ENCODE peak calls at places on chromosomes 13 and 19, in eight cellular contexts. L is colonic mucosa, K is tibial nerve, P is breast epithelium, U is psoas muscle, Z is pancreas, H is adrenal gland, F is RWPE1. E is an unnamed sample.

GRCh38 chr19:33192010-33192409 is 2.1 kb upstream of the LRP3 start:
- DNase-seq in F (no peak), Z (peak; percentile 28), H (peak; percentile 7), U (peak; percentile 6), L (no peak), K (no peak), P (no peak), E (no peak)

GRCh38 chr13:39875111-39875510 is 219.6 kb downstream of the COG6 start:
- DNase-seq in K (no peak), L (no peak), H (no peak), P (no peak), Z (no peak), U (no peak), F (no peak), E (no peak)

GRCh38 chr13:28819046-28819747 is 942 bp upstream of the MTUS2 start:
- DNase-seq in F (no peak), Z (no peak), K (no peak), L (no peak), U (no peak), P (no peak), H (no peak), E (peak; percentile 19)

GRCh38 chr13:43986395-43986794 is 106.7 kb downstream of the LACC1 start:
- DNase-seq in U (no peak), Z (no peak), P (no peak), H (no peak), F (no peak), K (no peak), L (no peak), E (no peak)

GRCh38 chr13:60220072-60220471 is 56.3 kb upstream of the DIAPH3 start:
- DNase-seq in Z (no peak), P (no peak), U (no peak), F (no peak), H (no peak), K (no peak), L (no peak), E (no peak)

GRCh38 chr13:111153279-111153976 is 38.3 kb downstream of the ARHGEF7 start:
- DNase-seq in P (peak; percentile 85), K (peak; percentile 80), L (peak; percentile 94), F (peak; percentile 92), H (peak; percentile 92), U (peak; percentile 97), Z (peak; percentile 97), E (peak; percentile 89)

GRCh38 chr19:2275588-2276428 is 6.2 kb downstream of the PEAK3 start:
- DNase-seq in P (no peak), U (peak; percentile 79), Z (no peak), H (peak; percentile 38), L (peak; percentile 53), F (no peak), K (no peak), E (peak; percentile 17)

GRCh38 chr13:113785051-113786010 is 26.3 kb downstream of the TMEM255B start:
- DNase-seq in Z (no peak), U (no peak), K (no peak), F (peak; percentile 88), L (no peak), H (no peak), P (no peak), E (no peak)

GRCh38 chr13:112064222-112064621 is 2.7 kb upstream of the SOX1 start:
- DNase-seq in F (no peak), P (no peak), L (no peak), H (no peak), U (no peak), K (no peak), Z (no peak), E (no peak)

GRCh38 chr19:18716857-18717256 is 33.4 kb downstream of the CRTC1 start:
- DNase-seq in L (no peak), F (no peak), Z (no peak), H (no peak), P (no peak), K (no peak), U (no peak), E (no peak)

GRCh38 chr13:26022538-26023292 is 29.1 kb downstream of the SHISA2 start:
- DNase-seq in F (peak; percentile 46), U (peak; percentile 94), Z (peak; percentile 75), L (no peak), K (no peak), P (peak; percentile 73), H (peak; percentile 80), E (peak; percentile 99)

GRCh38 chr19:29206453-29206852 is 6.5 kb downstream of the UQCRFS1 start:
- DNase-seq in U (no peak), L (no peak), P (no peak), H (no peak), F (no peak), Z (no peak), K (no peak), E (no peak)

GRCh38 chr13:112693831-112694497 is 4.1 kb downstream of the ATP11A start:
- DNase-seq in F (no peak), P (no peak), H (peak; percentile 66), U (no peak), L (no peak), Z (no peak), K (no peak), E (peak; percentile 48)

GRCh38 chr19:6272411-6272791 is 7.4 kb downstream of the MLLT1 start:
- DNase-seq in P (no peak), F (no peak), H (no peak), Z (no peak), U (no peak), L (no peak), K (no peak), E (no peak)

GRCh38 chr19:53554804-53555203 is 16.9 kb downstream of the ZNF331 start:
- DNase-seq in F (no peak), Z (no peak), U (peak; percentile 52), L (no peak), H (no peak), P (no peak), K (no peak), E (peak; percentile 10)

GRCh38 chr19:53552001-53552721 is 14.2 kb downstream of the ZNF331 start:
- DNase-seq in K (no peak), P (no peak), Z (no peak), U (no peak), H (no peak), L (no peak), F (no peak), E (no peak)

GRCh38 chr19:53555352-53555751 is 17.4 kb downstream of the ZNF331 start:
- DNase-seq in H (no peak), P (no peak), U (no peak), Z (no peak), F (no peak), L (no peak), K (no peak), E (peak; percentile 22)

GRCh38 chr19:53553865-53554791 is 16.2 kb downstream of the ZNF331 start:
- DNase-seq in Z (peak; percentile 93), L (peak; percentile 86), P (peak; percentile 87), U (peak; percentile 95), H (peak; percentile 91), K (peak; percentile 79), F (peak; percentile 71), E (peak; percentile 79)

GRCh38 chr19:53553159-53553558 is 15.2 kb downstream of the ZNF331 start:
- DNase-seq in U (no peak), H (no peak), L (no peak), F (no peak), P (no peak), K (no peak), Z (no peak), E (no peak)
- H3K27ac ChIP-seq in U (no peak overlapping the region), H (peak overlapping the region; percentile 99), L (peak overlapping the region; percentile 53), F (no peak overlapping the region), P (no peak overlapping the region), K (peak overlapping the region; percentile 89), Z (no peak overlapping the region), E (no peak overlapping the region)

GRCh38 chr19:3471954-3472655 is 8.2 kb downstream of the SMIM24 start:
- DNase-seq in P (no peak), H (no peak), Z (peak; percentile 81), K (no peak), F (peak; percentile 33), U (peak; percentile 76), L (no peak), E (peak; percentile 22)

GRCh38 chr19:3470500-3471128 is 9.7 kb downstream of the SMIM24 start:
- DNase-seq in F (no peak), U (no peak), L (no peak), H (no peak), K (no peak), Z (no peak), P (no peak), E (no peak)

GRCh38 chr19:3468211-3468610 is 12.1 kb downstream of the SMIM24 start:
- DNase-seq in U (no peak), K (no peak), Z (no peak), F (no peak), L (no peak), P (no peak), H (no peak), E (no peak)

GRCh38 chr19:3467437-3468198 is 12.7 kb downstream of the SMIM24 start:
- DNase-seq in L (no peak), Z (no peak), P (no peak), K (no peak), F (no peak), U (no peak), H (no peak), E (no peak)

GRCh38 chr19:3469638-3470499 is 10.5 kb downstream of the SMIM24 start:
- DNase-seq in K (no peak), P (no peak), Z (no peak), L (no peak), U (peak; percentile 65), H (no peak), F (no peak), E (no peak)
- H3K27ac ChIP-seq in K (no peak overlapping the region), P (peak overlapping the region; percentile 55), Z (no peak overlapping the region), L (no peak overlapping the region), U (no peak overlapping the region), H (peak overlapping the region; percentile 38), F (peak overlapping the region; percentile 44), E (no peak overlapping the region)

DNA sequence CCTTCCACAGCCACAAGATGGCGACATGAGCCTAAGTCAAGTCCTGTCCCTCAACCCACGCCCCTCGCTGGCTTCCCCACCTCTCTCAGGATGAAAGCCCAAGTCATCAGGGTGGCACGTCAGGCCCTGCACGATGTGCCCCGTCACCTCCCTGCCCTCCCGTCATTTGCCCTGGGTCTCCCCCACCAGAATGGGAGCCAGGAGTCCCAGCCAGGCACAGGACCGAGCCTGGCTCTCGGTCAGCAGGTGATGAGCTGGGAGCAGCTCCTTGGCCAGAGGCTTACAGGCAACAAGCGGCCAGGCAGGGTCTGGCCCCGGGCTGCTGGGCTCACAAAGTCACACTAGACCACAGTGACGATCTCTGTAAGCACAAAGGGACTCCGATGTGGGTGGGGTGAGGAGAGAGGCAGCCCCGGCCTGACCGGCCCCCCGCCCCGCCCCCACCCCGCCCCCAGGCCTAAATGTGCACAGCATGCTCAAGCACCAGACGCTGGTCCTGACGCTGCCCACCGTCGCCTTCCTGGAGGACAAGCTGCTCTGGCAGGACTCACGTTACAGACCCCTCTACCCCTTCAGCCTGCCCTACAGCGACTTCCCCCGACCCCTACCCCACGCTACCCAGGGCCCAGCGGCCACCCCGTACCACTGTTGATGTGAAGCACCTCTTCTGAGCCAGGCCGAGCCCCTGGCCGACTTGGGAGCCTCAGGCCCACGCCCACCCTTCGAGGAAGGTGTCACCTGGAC is 7.3 kb downstream of the MRPL4 start:
- DNase-seq in K (peak; percentile 81), F (peak; percentile 66), L (peak; percentile 87), P (peak; percentile 91), H (peak; percentile 86), Z (peak; percentile 85), U (peak; percentile 89), E (peak; percentile 95)
- H3K27ac ChIP-seq in K (no peak overlapping the region), F (peak overlapping the region; percentile 44), L (no peak overlapping the region), P (peak overlapping the region; percentile 55), H (no peak overlapping the region), Z (peak overlapping the region; percentile 4), U (no peak overlapping the region), E (peak overlapping the region; percentile 69)

DNA sequence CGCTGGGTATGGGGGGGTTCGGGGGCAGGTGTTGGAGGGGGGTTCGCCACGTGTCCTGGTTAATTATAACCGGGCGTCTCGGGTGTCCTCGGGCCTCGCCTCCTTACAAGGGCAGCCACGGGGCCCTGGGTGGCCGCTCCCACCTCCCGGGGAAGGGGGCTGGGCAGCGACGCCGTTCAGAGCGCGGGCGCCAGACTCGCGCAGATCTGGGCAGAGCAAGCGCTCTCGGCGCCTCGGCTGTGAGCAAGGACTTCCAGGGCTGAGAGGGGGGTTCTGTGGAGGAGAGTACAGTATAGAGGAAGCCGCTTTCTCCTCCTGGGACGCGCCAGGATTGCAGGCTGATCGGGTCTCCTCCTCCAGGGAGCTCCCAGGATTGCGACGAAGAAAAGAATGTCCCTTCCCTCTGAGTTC is 1.0 kb upstream of the CKM start:
- DNase-seq in K (no peak), H (no peak), U (peak; percentile 91), Z (no peak), P (no peak), L (no peak), F (no peak), E (no peak)
- H3K27ac ChIP-seq in K (no peak overlapping the region), H (no peak overlapping the region), U (peak overlapping the region; percentile 97), Z (no peak overlapping the region), P (no peak overlapping the region), L (no peak overlapping the region), F (no peak overlapping the region), E (no peak overlapping the region)

E was measured in thyroid gland.